ENCODE peak calls at places on chromosomes 12 and 14, in five cellular contexts. One of them, this sample, is unnamed.

GRCh38 chr12:85955127-85955526 is 81.0 kb downstream of the NTS start:
- DNase-seq in PC-3: peak; percentile 25
- DNase-seq in fibroblast of lung: no peak
- DNase-seq in IMR-90: no peak
- DNase-seq in keratinocyte: no peak
- DNase-seq in this sample: no peak

GRCh38 chr12:76880156-76881023 is 1.6 kb upstream of the CSRP2 start:
- DNase-seq in PC-3: no peak
- DNase-seq in fibroblast of lung: peak; percentile 40
- DNase-seq in IMR-90: peak; percentile 88
- DNase-seq in keratinocyte: no peak
- DNase-seq in this sample: no peak

GRCh38 chr12:121628536-121628935 is 2.2 kb downstream of the ORAI1 start:
- DNase-seq in PC-3: no peak
- DNase-seq in fibroblast of lung: no peak
- DNase-seq in IMR-90: no peak
- DNase-seq in keratinocyte: no peak
- DNase-seq in this sample: no peak

GRCh38 chr14:74856366-74856765 is 19.6 kb downstream of the PROX2 start:
- DNase-seq in PC-3: no peak
- DNase-seq in fibroblast of lung: no peak
- DNase-seq in IMR-90: no peak
- DNase-seq in keratinocyte: no peak
- DNase-seq in this sample: no peak

GRCh38 chr12:62738105-62738504 is 196.8 kb downstream of the PPM1H start:
- DNase-seq in PC-3: no peak
- DNase-seq in fibroblast of lung: peak; percentile 72
- DNase-seq in IMR-90: peak; percentile 52
- DNase-seq in keratinocyte: no peak
- DNase-seq in this sample: peak; percentile 59

GRCh38 chr12:60100852-60101251 is 505.0 kb downstream of the SLC16A7 start:
- DNase-seq in PC-3: peak; percentile 88
- DNase-seq in fibroblast of lung: no peak
- DNase-seq in IMR-90: no peak
- DNase-seq in keratinocyte: no peak
- DNase-seq in this sample: no peak

GRCh38 chr12:11039171-11039570 is 8.0 kb upstream of the TAS2R31 start:
- DNase-seq in PC-3: no peak
- DNase-seq in fibroblast of lung: no peak
- DNase-seq in IMR-90: no peak
- DNase-seq in keratinocyte: no peak
- DNase-seq in this sample: no peak

GRCh38 chr14:78448483-78449094 is 278.4 kb downstream of the NRXN3 start:
- DNase-seq in PC-3: peak; percentile 28
- DNase-seq in fibroblast of lung: peak; percentile 3
- DNase-seq in IMR-90: no peak
- DNase-seq in keratinocyte: no peak
- DNase-seq in this sample: no peak

GRCh38 chr12:99722690-99723486 is 75.3 kb downstream of the GARIN6 start:
- DNase-seq in PC-3: no peak
- DNase-seq in fibroblast of lung: no peak
- DNase-seq in IMR-90: no peak
- DNase-seq in keratinocyte: no peak
- DNase-seq in this sample: no peak

GRCh38 chr12:76186507-76186906 is 102.0 kb upstream of the NAP1L1 start:
- DNase-seq in PC-3: no peak
- DNase-seq in fibroblast of lung: peak; percentile 83
- DNase-seq in IMR-90: peak; percentile 64
- DNase-seq in keratinocyte: no peak
- DNase-seq in this sample: peak; percentile 79

GRCh38 chr12:21149849-21150248 is 18.9 kb downstream of the SLCO1B1 start:
- DNase-seq in PC-3: no peak
- DNase-seq in fibroblast of lung: no peak
- DNase-seq in IMR-90: no peak
- DNase-seq in keratinocyte: no peak
- DNase-seq in this sample: no peak

GRCh38 chr12:19191563-19191962 is 62.0 kb downstream of the PLEKHA5 start:
- DNase-seq in PC-3: no peak
- DNase-seq in fibroblast of lung: peak; percentile 49
- DNase-seq in IMR-90: no peak
- DNase-seq in keratinocyte: no peak
- DNase-seq in this sample: peak; percentile 39

GRCh38 chr14:34212172-34212571 is 249.9 kb downstream of the SPTSSA start:
- DNase-seq in PC-3: no peak
- DNase-seq in fibroblast of lung: no peak
- DNase-seq in IMR-90: no peak
- DNase-seq in keratinocyte: no peak
- DNase-seq in this sample: no peak

GRCh38 chr12:50598321-50598862 is 93.6 kb downstream of the DIP2B start:
- DNase-seq in PC-3: no peak
- DNase-seq in fibroblast of lung: peak; percentile 45
- DNase-seq in IMR-90: peak; percentile 35
- DNase-seq in keratinocyte: no peak
- DNase-seq in this sample: no peak

GRCh38 chr14:52286659-52287649 is 19.5 kb downstream of the PTGDR start:
- DNase-seq in PC-3: no peak
- DNase-seq in fibroblast of lung: peak; percentile 30
- DNase-seq in IMR-90: peak; percentile 21
- DNase-seq in keratinocyte: no peak
- DNase-seq in this sample: peak; percentile 5

GRCh38 chr12:67592228-67593011 is 56.1 kb upstream of the DYRK2 start:
- DNase-seq in PC-3: peak; percentile 66
- DNase-seq in fibroblast of lung: peak; percentile 59
- DNase-seq in IMR-90: peak; percentile 51
- DNase-seq in keratinocyte: no peak
- DNase-seq in this sample: peak; percentile 56

GRCh38 chr12:71183018-71183417 is 25.2 kb upstream of the TSPAN8 start:
- DNase-seq in PC-3: peak; percentile 92
- DNase-seq in fibroblast of lung: peak; percentile 77
- DNase-seq in IMR-90: no peak
- DNase-seq in keratinocyte: no peak
- DNase-seq in this sample: peak; percentile 71

GRCh38 chr14:67532998-67533753 is at the start of gene PLEKHH1:
- DNase-seq in PC-3: peak; percentile 80
- DNase-seq in fibroblast of lung: peak; percentile 78
- DNase-seq in IMR-90: peak; percentile 57
- DNase-seq in keratinocyte: no peak
- DNase-seq in this sample: peak; percentile 67

GRCh38 chr12:1594295-1595025 is at the start of gene FBXL14:
- DNase-seq in PC-3: peak; percentile 71
- DNase-seq in fibroblast of lung: peak; percentile 88
- DNase-seq in IMR-90: peak; percentile 79
- DNase-seq in keratinocyte: no peak
- DNase-seq in this sample: peak; percentile 76

GRCh38 chr12:128969480-128970055 is 116.3 kb downstream of the GLT1D1 start:
- DNase-seq in PC-3: peak; percentile 52
- DNase-seq in fibroblast of lung: peak; percentile 2
- DNase-seq in IMR-90: no peak
- DNase-seq in keratinocyte: no peak
- DNase-seq in this sample: no peak

GRCh38 chr12:132582582-132583279 is 27.7 kb downstream of the LRCOL1 start:
- DNase-seq in PC-3: no peak
- DNase-seq in fibroblast of lung: no peak
- DNase-seq in IMR-90: no peak
- DNase-seq in keratinocyte: no peak
- DNase-seq in this sample: no peak

GRCh38 chr12:684416-684815 is 21.2 kb upstream of the NINJ2 start:
- DNase-seq in PC-3: no peak
- DNase-seq in fibroblast of lung: no peak
- DNase-seq in IMR-90: no peak
- DNase-seq in keratinocyte: no peak
- DNase-seq in this sample: no peak

GRCh38 chr12:20063116-20063515 is 305.2 kb upstream of the PDE3A start:
- DNase-seq in PC-3: no peak
- DNase-seq in fibroblast of lung: peak; percentile 80
- DNase-seq in IMR-90: peak; percentile 38
- DNase-seq in keratinocyte: no peak
- DNase-seq in this sample: peak; percentile 80

GRCh38 chr12:90543841-90544240 is 411.1 kb downstream of the CCER1 start:
- DNase-seq in PC-3: peak; percentile 83
- DNase-seq in fibroblast of lung: peak; percentile 15
- DNase-seq in IMR-90: peak; percentile 66
- DNase-seq in keratinocyte: no peak
- DNase-seq in this sample: peak; percentile 3

GRCh38 chr12:62922539-62922938 is 12.4 kb downstream of the PPM1H start:
- DNase-seq in PC-3: peak; percentile 84
- DNase-seq in fibroblast of lung: peak; percentile 6
- DNase-seq in IMR-90: no peak
- DNase-seq in keratinocyte: no peak
- DNase-seq in this sample: no peak

GRCh38 chr14:104560586-104560945 is 19.0 kb upstream of the C14orf180 start:
- DNase-seq in PC-3: no peak
- DNase-seq in fibroblast of lung: no peak
- DNase-seq in IMR-90: no peak
- DNase-seq in keratinocyte: no peak
- DNase-seq in this sample: no peak

GRCh38 chr12:80936353-80936641 is 1.4 kb downstream of the LIN7A start:
- DNase-seq in PC-3: no peak
- DNase-seq in fibroblast of lung: no peak
- DNase-seq in IMR-90: no peak
- DNase-seq in keratinocyte: no peak
- DNase-seq in this sample: no peak

GRCh38 chr12:80937391-80938238 is at the start of gene LIN7A:
- DNase-seq in PC-3: no peak
- DNase-seq in fibroblast of lung: peak; percentile 46
- DNase-seq in IMR-90: peak; percentile 31
- DNase-seq in keratinocyte: no peak
- DNase-seq in this sample: peak; percentile 44

GRCh38 chr12:80938397-80938796 is 663 bp upstream of the LIN7A start:
- DNase-seq in PC-3: no peak
- DNase-seq in fibroblast of lung: no peak
- DNase-seq in IMR-90: no peak
- DNase-seq in keratinocyte: no peak
- DNase-seq in this sample: no peak

GRCh38 chr12:80935076-80935475 is 2.7 kb downstream of the LIN7A start:
- DNase-seq in PC-3: no peak
- DNase-seq in fibroblast of lung: no peak
- DNase-seq in IMR-90: no peak
- DNase-seq in keratinocyte: no peak
- DNase-seq in this sample: no peak

DNA sequence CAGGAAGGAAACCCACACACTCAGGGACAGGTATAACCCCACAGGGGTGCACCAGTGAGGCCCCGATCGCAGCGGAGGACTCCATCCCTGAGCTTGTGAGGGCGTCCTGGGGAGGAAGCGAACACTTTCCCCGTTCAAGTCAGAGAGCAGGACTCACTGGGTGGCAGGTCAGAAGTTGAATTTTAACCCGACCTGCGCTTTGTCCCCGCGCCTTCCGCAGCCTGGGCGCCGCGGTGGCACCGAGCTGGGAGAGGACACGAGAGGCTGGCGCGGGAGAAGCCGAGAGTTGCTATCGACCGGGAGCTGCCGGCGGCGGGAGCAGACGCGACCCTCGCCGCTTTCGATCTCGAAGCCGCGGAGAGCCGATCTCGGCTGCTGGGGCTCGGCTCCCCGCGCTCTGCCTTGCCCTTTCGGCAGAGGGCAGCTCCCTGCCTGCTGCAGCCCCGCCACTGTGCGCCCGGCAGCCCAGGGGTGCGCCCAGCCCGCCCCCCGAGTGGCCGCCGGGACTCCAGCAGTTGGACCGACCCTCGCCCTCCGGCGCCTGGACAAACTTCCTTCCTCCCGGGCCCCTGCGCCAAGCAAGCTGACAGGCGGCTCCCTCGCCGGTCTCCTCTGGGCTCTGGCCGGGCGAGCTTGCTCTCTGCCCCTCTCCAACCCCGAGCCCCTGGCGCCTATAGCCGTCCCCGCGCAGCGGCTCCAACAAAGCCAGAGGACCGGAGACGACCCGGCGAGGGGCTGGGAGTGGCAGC is 918 bp downstream of the LIN7A start:
- DNase-seq in PC-3: peak; percentile 7
- DNase-seq in fibroblast of lung: peak; percentile 64
- DNase-seq in IMR-90: peak; percentile 42
- DNase-seq in keratinocyte: no peak
- DNase-seq in this sample: peak; percentile 46
- H3K4me1 ChIP-seq in PC-3: no peaks in the 10 kb centered on the region
- H3K4me1 ChIP-seq in fibroblast of lung: peaks cover 3% of the 10 kb centered on the region
- H3K4me1 ChIP-seq in IMR-90: no peaks in the 10 kb centered on the region
- H3K4me1 ChIP-seq in keratinocyte: peaks cover 7% of the 10 kb centered on the region
- H3K4me1 ChIP-seq in this sample: no peaks in the 10 kb centered on the region

GRCh38 chr12:32519047-32519446 is 119.7 kb downstream of the FGD4 start:
- DNase-seq in PC-3: no peak
- DNase-seq in fibroblast of lung: no peak
- DNase-seq in IMR-90: no peak
- DNase-seq in keratinocyte: no peak
- DNase-seq in this sample: no peak

GRCh38 chr12:32517966-32518365 is 118.6 kb downstream of the FGD4 start:
- DNase-seq in PC-3: no peak
- DNase-seq in fibroblast of lung: no peak
- DNase-seq in IMR-90: no peak
- DNase-seq in keratinocyte: no peak
- DNase-seq in this sample: no peak

GRCh38 chr12:32512910-32513309 is 113.6 kb downstream of the FGD4 start:
- DNase-seq in PC-3: no peak
- DNase-seq in fibroblast of lung: no peak
- DNase-seq in IMR-90: no peak
- DNase-seq in keratinocyte: no peak
- DNase-seq in this sample: no peak

GRCh38 chr12:32515137-32515860 is 115.9 kb downstream of the FGD4 start:
- DNase-seq in PC-3: no peak
- DNase-seq in fibroblast of lung: no peak
- DNase-seq in IMR-90: no peak
- DNase-seq in keratinocyte: no peak
- DNase-seq in this sample: no peak

DNA sequence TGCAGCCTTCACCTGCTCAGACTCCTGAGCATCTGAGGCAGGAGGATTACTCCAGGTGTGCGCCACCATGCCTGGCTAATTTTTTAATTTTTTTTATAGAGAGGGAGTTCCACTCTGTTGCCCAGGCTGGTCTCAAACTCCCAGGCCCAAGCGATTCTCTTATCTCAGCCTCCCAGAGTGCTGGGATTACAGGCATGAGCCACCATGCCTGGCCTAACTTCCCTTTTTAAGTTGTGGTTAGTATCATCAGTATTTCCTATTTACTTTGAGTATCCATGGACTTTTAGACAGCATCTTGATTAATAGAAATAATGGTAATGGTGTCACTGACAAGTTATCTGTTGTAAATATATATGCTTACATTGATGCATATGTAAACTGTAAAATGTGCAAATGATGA is 116.9 kb downstream of the FGD4 start:
- DNase-seq in PC-3: no peak
- DNase-seq in fibroblast of lung: no peak
- DNase-seq in IMR-90: no peak
- DNase-seq in keratinocyte: no peak
- DNase-seq in this sample: no peak
- H2AFZ ChIP-seq in PC-3: no peak overlapping the region
- H2AFZ ChIP-seq in fibroblast of lung: no peak overlapping the region
- H2AFZ ChIP-seq in IMR-90: no peak overlapping the region
- H2AFZ ChIP-seq in keratinocyte: no peak overlapping the region
- H2AFZ ChIP-seq in this sample: no peak overlapping the region

GRCh38 chr12:16526693-16527092 is 79.3 kb downstream of the LMO3 start:
- DNase-seq in PC-3: peak; percentile 69
- DNase-seq in fibroblast of lung: peak; percentile 86
- DNase-seq in IMR-90: peak; percentile 92
- DNase-seq in keratinocyte: no peak
- DNase-seq in this sample: peak; percentile 84
- H3K9ac ChIP-seq in PC-3: no peak overlapping the region
- H3K9ac ChIP-seq in fibroblast of lung: no peak overlapping the region
- H3K9ac ChIP-seq in IMR-90: no peak overlapping the region
- H3K9ac ChIP-seq in keratinocyte: no peak overlapping the region
- H3K9ac ChIP-seq in this sample: no peak overlapping the region

GRCh38 chr12:93441111-93441616 is 583 bp downstream of the UBE2N start:
- DNase-seq in PC-3: peak; percentile 12
- DNase-seq in fibroblast of lung: peak; percentile 22
- DNase-seq in IMR-90: peak; percentile 7
- DNase-seq in keratinocyte: no peak
- DNase-seq in this sample: no peak
- H3K4me1 ChIP-seq in PC-3: peaks cover 34% of the 10 kb centered on the region
- H3K4me1 ChIP-seq in fibroblast of lung: peaks cover 7% of the 10 kb centered on the region
- H3K4me1 ChIP-seq in IMR-90: peaks cover 9% of the 10 kb centered on the region
- H3K4me1 ChIP-seq in keratinocyte: peaks cover 35% of the 10 kb centered on the region
- H3K4me1 ChIP-seq in this sample: peaks cover 20% of the 10 kb centered on the region